ENCODE peak calls at places on chromosomes 4 and X, in nine cellular contexts. T, H, B, O, F, A, C, Y and E are unnamed samples.

GRCh38 chrX:135477576-135477975 is 42.9 kb upstream of the INTS6L start:
- DNase-seq in T (peak), H (peak), B (no peak), O (peak), F (peak), A (peak), C (peak), Y (peak), E (peak)

GRCh38 chrX:40864972-40865371 is 129.6 kb upstream of the MED14 start:
- DNase-seq in T (no peak), H (no peak), B (no peak), O (no peak), F (no peak), A (no peak), C (peak), Y (peak), E (no peak)

GRCh38 chrX:26651755-26652154 is 435.8 kb downstream of the MAGEB5 start:
- DNase-seq in T (no peak), H (no peak), B (no peak), O (no peak), F (no peak), A (no peak), C (no peak), Y (peak), E (no peak)

GRCh38 chr4:2408401-2408958 is 10.0 kb downstream of the ZFYVE28 start:
- DNase-seq in T (no peak), H (peak), B (no peak), O (no peak), F (peak), A (no peak), C (no peak), Y (no peak), E (no peak)

GRCh38 chr4:111992604-111993151 is 152.6 kb upstream of the FAM241A start:
- DNase-seq in T (no peak), H (no peak), B (no peak), O (no peak), F (no peak), A (no peak), C (no peak), Y (no peak), E (no peak)

GRCh38 chr4:37666625-37667071 is 19.5 kb downstream of the RELL1 start:
- DNase-seq in T (no peak), H (no peak), B (no peak), O (peak), F (peak), A (no peak), C (peak), Y (peak), E (no peak)

GRCh38 chr4:148634476-148634875 is 192.3 kb upstream of the NR3C2 start:
- DNase-seq in T (no peak), H (no peak), B (no peak), O (no peak), F (peak), A (no peak), C (no peak), Y (peak), E (no peak)

GRCh38 chr4:2292679-2293108 is 30.8 kb upstream of the MXD4 start:
- DNase-seq in T (no peak), H (peak), B (no peak), O (no peak), F (no peak), A (no peak), C (peak), Y (peak), E (no peak)

GRCh38 chr4:91035276-91035675 is 908.1 kb downstream of the CCSER1 start:
- DNase-seq in T (no peak), H (no peak), B (no peak), O (no peak), F (no peak), A (no peak), C (no peak), Y (no peak), E (no peak)

GRCh38 chrX:101191217-101191750 is 28.3 kb upstream of the DRP2 start:
- DNase-seq in T (peak), H (no peak), B (peak), O (no peak), F (no peak), A (peak), C (peak), Y (no peak), E (no peak)

GRCh38 chrX:38129366-38129765 is 91.3 kb downstream of the SRPX start:
- DNase-seq in T (no peak), H (no peak), B (no peak), O (no peak), F (no peak), A (no peak), C (no peak), Y (no peak), E (no peak)

GRCh38 chr4:3480528-3481112 is 17.5 kb downstream of the DOK7 start:
- DNase-seq in T (peak), H (peak), B (no peak), O (peak), F (peak), A (peak), C (peak), Y (peak), E (peak)

GRCh38 chr4:15870921-15871664 is 67.4 kb downstream of the FGFBP1 start:
- DNase-seq in T (no peak), H (no peak), B (no peak), O (no peak), F (no peak), A (no peak), C (no peak), Y (no peak), E (no peak)

GRCh38 chrX:124530803-124531202 is 184.4 kb downstream of the SH2D1A start:
- DNase-seq in T (no peak), H (no peak), B (no peak), O (no peak), F (no peak), A (no peak), C (no peak), Y (no peak), E (peak)

GRCh38 chr4:41207330-41207831 is 7.0 kb downstream of the APBB2 start:
- DNase-seq in T (no peak), H (no peak), B (no peak), O (no peak), F (no peak), A (no peak), C (peak), Y (peak), E (no peak)

GRCh38 chrX:22192419-22193086 is 80.2 kb upstream of the CBLL2 start:
- DNase-seq in T (peak), H (peak), B (peak), O (peak), F (peak), A (peak), C (peak), Y (peak), E (peak)

GRCh38 chrX:20399728-20400414 is 133.2 kb upstream of the RPS6KA3 start:
- DNase-seq in T (no peak), H (no peak), B (no peak), O (no peak), F (no peak), A (no peak), C (no peak), Y (no peak), E (no peak)

GRCh38 chr4:184417802-184418511 is 56.4 kb downstream of the IRF2 start:
- DNase-seq in T (no peak), H (no peak), B (no peak), O (peak), F (peak), A (no peak), C (peak), Y (peak), E (peak)

GRCh38 chr4:44928785-44929184 is 202.4 kb upstream of the GNPDA2 start:
- DNase-seq in T (no peak), H (no peak), B (no peak), O (no peak), F (no peak), A (no peak), C (no peak), Y (no peak), E (no peak)

GRCh38 chr4:44931720-44932119 is 205.4 kb upstream of the GNPDA2 start:
- DNase-seq in T (no peak), H (no peak), B (no peak), O (no peak), F (no peak), A (no peak), C (no peak), Y (no peak), E (no peak)

GRCh38 chr4:44928062-44928380 is 201.7 kb upstream of the GNPDA2 start:
- DNase-seq in T (no peak), H (peak), B (no peak), O (no peak), F (no peak), A (no peak), C (no peak), Y (no peak), E (no peak)

GRCh38 chr4:44927361-44928061 is 201.2 kb upstream of the GNPDA2 start:
- DNase-seq in T (no peak), H (no peak), B (no peak), O (peak), F (peak), A (no peak), C (peak), Y (peak), E (peak)
- TF ChIP-seq CTCF in T (peak), H (peak), B (peak), O (peak), F (peak), A (peak), C (peak), Y (peak), E (peak)

DNA sequence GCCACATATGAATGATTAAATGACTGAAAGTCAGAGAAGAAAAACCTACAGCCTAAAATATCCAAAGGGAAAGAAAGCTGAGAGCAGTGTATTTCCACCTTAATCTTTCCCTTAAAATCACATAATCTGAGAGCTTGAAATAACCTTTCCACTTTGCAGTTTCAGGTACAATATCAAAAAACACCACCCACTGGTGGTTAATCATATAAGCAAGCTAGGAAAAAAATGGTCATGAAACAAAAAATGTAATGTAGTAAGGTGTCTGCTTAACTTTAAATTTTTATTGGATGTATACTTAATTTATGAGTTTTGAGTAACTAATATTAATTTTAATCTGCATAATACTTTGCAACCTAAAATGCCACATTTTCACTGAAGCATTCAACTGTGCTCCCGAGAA is 3.2 kb downstream of the PRDM5 start:
- DNase-seq in T (no peak), H (no peak), B (no peak), O (no peak), F (no peak), A (no peak), C (no peak), Y (no peak), E (no peak)
- TF ChIP-seq CTCF in T (no peak), H (no peak), B (no peak), O (no peak), F (peak), A (peak), C (peak), Y (peak), E (peak)

GRCh38 chr4:144955104-144955503 is 142.9 kb downstream of the ANAPC10 start:
- DNase-seq in T (no peak), H (peak), B (no peak), O (no peak), F (no peak), A (no peak), C (no peak), Y (no peak), E (no peak)
- TF ChIP-seq CTCF in T (no peak), H (peak), B (no peak), O (peak), F (no peak), A (no peak), C (no peak), Y (no peak), E (peak)

DNA sequence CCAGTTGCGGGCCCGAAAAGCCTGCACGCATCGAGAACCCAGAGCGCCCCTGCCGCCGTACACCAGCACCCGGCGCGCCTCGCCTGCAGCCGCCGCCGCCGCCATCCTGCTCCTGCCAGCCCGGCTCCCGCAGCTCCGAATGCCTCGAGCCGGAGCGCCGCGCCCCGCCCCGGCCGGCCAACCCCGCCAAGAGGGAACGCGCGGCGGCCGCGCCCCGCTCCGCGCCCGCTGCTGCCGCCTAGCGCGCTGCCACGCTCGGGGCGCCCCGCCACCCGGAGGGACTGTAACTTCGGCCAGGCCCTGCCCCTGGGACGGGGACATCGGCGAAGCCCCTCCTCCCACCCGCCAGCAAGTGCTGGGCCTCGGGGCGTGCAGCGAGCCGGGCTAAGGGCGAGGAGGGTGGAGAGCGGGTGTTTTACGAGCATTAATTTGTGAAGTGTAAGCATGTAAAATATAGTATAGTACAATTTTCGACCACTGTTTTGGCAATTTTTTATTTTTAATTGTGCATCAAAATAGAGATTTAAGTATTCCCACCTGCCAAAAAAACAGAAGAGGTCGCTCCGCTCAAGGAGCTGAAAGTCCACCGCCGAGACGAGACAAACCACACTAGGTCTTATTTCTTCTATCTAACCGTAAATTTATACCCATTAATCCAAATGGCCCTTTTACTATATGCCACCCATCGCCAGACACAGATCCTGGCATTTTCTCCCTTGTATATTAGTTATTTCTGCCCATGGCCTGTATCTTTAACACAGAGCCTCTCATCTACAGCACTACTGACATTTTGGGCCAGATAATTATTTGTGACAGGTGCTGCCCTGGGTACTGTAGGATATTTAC is at the start of gene QDPR:
- DNase-seq in T (peak), H (peak), B (peak), O (peak), F (peak), A (peak), C (peak), Y (peak), E (peak)
- TF ChIP-seq CTCF in T (peak), H (no peak), B (peak), O (peak), F (peak), A (peak), C (peak), Y (no peak), E (peak)

DNA sequence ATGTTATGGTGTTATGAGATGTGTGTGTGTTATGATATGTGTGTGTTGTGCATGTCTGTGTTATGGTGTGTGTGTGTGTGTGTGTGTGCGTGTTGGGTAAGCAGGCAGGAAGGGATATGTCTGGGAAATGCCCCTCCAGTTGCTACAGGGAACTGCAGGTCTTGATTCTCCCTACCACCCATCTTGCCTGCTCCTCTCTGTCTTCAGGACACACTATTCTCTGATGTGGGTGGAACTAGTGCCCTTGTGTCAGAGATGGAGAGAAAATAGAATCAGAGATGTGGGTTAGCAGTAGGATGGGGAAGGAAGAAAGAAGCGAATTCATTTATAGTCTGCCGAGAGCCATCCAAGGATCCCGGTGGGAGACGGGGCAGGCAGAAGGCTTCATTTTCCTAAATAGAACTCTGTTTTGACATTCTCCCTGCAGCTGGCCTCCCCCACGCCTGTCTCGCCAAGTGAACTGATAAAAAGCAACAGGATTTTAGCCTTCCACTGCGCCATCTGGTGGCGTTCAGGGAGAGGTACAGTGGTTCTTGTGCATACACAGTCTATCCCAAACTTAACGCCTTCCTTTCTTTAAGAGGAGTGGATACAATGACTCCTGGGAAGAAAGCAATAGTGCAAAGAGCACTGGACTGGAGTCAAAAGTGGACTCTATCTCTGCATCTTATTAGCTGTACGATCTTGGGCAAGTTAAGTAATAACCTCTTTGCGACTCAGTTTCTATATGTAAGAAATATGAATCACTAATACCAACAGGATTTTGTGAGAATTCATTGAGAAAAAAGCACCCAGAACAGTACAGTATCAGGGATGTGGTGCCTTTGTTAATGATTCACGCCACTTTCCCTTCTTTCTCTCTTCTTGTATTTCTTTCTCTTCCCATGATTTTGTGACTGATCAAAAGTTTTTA is 14.1 kb upstream of the MGST2 start:
- DNase-seq in T (peak), H (peak), B (peak), O (peak), F (peak), A (peak), C (peak), Y (peak), E (no peak)
- TF ChIP-seq CTCF in T (peak), H (peak), B (peak), O (peak), F (peak), A (peak), C (peak), Y (peak), E (peak)

DNA sequence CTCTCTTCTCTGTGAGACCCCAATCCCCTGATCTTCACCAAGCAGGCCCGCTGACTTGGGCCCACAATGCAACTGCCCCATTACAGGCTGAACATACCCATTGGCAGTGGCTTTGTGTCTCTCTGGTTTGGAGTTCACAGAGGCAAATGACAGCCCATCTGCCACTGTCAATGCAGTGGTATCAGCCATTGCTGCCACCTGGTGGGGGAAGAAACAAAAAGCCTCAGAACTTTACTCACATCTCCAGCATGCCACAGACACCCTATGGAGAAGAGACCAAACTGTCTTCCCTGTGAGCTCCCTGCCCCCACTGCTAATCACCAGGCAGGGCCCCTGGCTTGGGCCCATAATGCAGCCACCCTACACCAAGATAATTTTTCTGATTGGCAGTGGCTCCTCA is 729.3 kb upstream of the ACTRT1 start:
- DNase-seq in T (peak), H (peak), B (no peak), O (peak), F (peak), A (no peak), C (peak), Y (no peak), E (peak)
- TF ChIP-seq CTCF in T (no peak), H (peak), B (no peak), O (peak), F (no peak), A (peak), C (no peak), Y (no peak), E (peak)

GRCh38 chr4:25421819-25422511 is 44.9 kb downstream of the ANAPC4 start:
- DNase-seq in T (no peak), H (no peak), B (no peak), O (no peak), F (no peak), A (no peak), C (no peak), Y (no peak), E (no peak)

GRCh38 chr4:25424539-25425228 is 47.6 kb downstream of the ANAPC4 start:
- DNase-seq in T (no peak), H (no peak), B (no peak), O (no peak), F (no peak), A (no peak), C (no peak), Y (no peak), E (no peak)

GRCh38 chr4:25423548-25423947 is 46.5 kb downstream of the ANAPC4 start:
- DNase-seq in T (no peak), H (no peak), B (no peak), O (no peak), F (no peak), A (no peak), C (no peak), Y (no peak), E (no peak)

GRCh38 chr4:25425361-25425760 is 48.3 kb downstream of the ANAPC4 start:
- DNase-seq in T (no peak), H (no peak), B (no peak), O (no peak), F (no peak), A (no peak), C (peak), Y (peak), E (no peak)

DNA sequence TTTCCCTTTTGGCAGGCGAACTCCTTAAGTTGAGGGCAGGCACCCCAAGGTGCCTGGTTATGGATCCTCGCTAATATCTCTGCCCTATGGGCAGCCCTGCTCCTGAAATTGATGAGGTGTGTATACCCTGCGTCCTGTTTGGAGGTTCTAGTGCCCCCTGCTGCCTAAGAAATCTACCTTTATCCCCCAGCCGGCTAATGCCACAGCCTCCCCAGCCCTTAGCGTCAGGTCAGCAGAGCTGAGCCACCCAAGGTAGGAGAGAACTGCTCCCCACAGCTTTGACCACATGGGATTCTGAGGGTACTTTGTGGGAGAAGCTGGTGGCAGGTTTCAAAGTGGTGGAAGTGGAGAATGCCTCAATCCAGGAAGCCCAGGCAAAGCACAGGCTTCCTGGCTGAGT is 50.8 kb downstream of the ANAPC4 start:
- DNase-seq in T (no peak), H (no peak), B (no peak), O (no peak), F (no peak), A (no peak), C (no peak), Y (no peak), E (no peak)
- TF ChIP-seq CTCF in T (no peak), H (no peak), B (no peak), O (peak), F (no peak), A (no peak), C (no peak), Y (no peak), E (no peak)

DNA sequence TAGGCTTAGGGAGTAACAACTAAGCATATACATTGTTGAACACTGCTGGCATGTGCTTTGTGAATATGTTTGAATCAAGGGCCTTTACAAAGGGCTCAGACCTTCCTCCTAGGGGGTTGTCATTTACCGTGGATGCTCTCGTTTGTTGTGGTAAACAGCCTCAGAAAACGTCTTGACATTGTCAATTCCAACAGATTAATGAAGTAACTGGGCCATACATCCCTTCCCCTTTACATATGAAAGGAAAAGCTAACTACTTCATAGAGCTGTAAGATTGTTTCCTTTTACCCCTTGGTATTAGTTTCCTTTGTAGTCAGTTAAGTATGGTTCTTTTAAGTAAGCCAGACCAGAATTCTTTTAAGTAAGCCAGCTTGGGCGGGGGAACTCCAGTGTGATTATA is 42.9 kb downstream of the FAT4 start:
- DNase-seq in T (no peak), H (no peak), B (no peak), O (no peak), F (no peak), A (no peak), C (no peak), Y (no peak), E (no peak)
- TF ChIP-seq CTCF in T (no peak), H (no peak), B (no peak), O (no peak), F (no peak), A (no peak), C (no peak), Y (no peak), E (no peak)

GRCh38 chr4:177879851-177880250 is 437.6 kb upstream of the AGA start:
- DNase-seq in T (no peak), H (peak), B (no peak), O (no peak), F (no peak), A (no peak), C (no peak), Y (no peak), E (no peak)
- TF ChIP-seq CTCF in T (no peak), H (peak), B (no peak), O (no peak), F (no peak), A (no peak), C (no peak), Y (no peak), E (peak)

GRCh38 chr4:4761128-4761991 is 98.1 kb upstream of the MSX1 start:
- DNase-seq in T (no peak), H (peak), B (no peak), O (peak), F (no peak), A (no peak), C (peak), Y (no peak), E (no peak)
- TF ChIP-seq CTCF in T (no peak), H (peak), B (no peak), O (peak), F (no peak), A (peak), C (peak), Y (no peak), E (no peak)